ENCODE peak calls at places on chromosome 4, in seven cellular contexts. M, C, F, Y, A, G and S are unnamed samples.

GRCh38 chr4:52038109-52038912 is at the start of gene SGCB:
- DNase-seq in A (peak), C (peak), F (peak), G (peak), M (peak), Y (peak), S (no peak)

GRCh38 chr4:78079701-78080430 is 22.7 kb downstream of the FRAS1 start:
- DNase-seq in Y (no peak), A (no peak), G (no peak), C (no peak), F (no peak), M (no peak), S (no peak)

GRCh38 chr4:100935090-100935489 is 412.2 kb downstream of the PPP3CA start:
- DNase-seq in M (no peak), C (peak), Y (peak), G (no peak), A (no peak), F (no peak), S (peak)

GRCh38 chr4:25843340-25844097 is 19.3 kb downstream of the SEL1L3 start:
- DNase-seq in A (no peak), C (no peak), F (no peak), M (no peak), Y (no peak), G (no peak), S (no peak)

GRCh38 chr4:74374561-74375327 is 9.8 kb downstream of the EREG start:
- DNase-seq in Y (peak), A (no peak), F (no peak), G (no peak), C (peak), M (no peak), S (no peak)

GRCh38 chr4:6910340-6910959 is 824 bp downstream of the TBC1D14 start:
- DNase-seq in C (no peak), A (no peak), G (no peak), Y (peak), M (no peak), F (no peak), S (no peak)

GRCh38 chr4:8039290-8039689 is 99.6 kb upstream of the AFAP1 start:
- DNase-seq in M (no peak), Y (no peak), G (peak), A (no peak), F (no peak), C (no peak), S (no peak)

GRCh38 chr4:26451597-26451996 is 38.7 kb downstream of the CCKAR start:
- DNase-seq in F (no peak), A (no peak), M (no peak), C (no peak), G (no peak), Y (peak), S (no peak)

GRCh38 chr4:78057600-78058560 is 757 bp downstream of the FRAS1 start:
- DNase-seq in F (peak), C (peak), G (peak), Y (peak), M (peak), A (no peak), S (no peak)

GRCh38 chr4:8914461-8915171 is 43.0 kb upstream of the HMX1 start:
- DNase-seq in C (peak), F (no peak), M (peak), A (no peak), Y (no peak), G (no peak), S (no peak)

GRCh38 chr4:8583655-8584025 is 3.4 kb downstream of the GPR78 start:
- DNase-seq in C (no peak), F (no peak), A (no peak), Y (no peak), M (no peak), G (no peak), S (no peak)

GRCh38 chr4:123819362-123820035 is 422.9 kb downstream of the SPRY1 start:
- DNase-seq in F (no peak), A (no peak), G (no peak), C (no peak), M (no peak), Y (peak), S (no peak)

GRCh38 chr4:14023036-14023435 is 395.5 kb upstream of the BOD1L1 start:
- DNase-seq in C (no peak), Y (peak), M (no peak), G (no peak), F (no peak), A (no peak), S (no peak)

GRCh38 chr4:111556861-111557260 is 588.4 kb upstream of the FAM241A start:
- DNase-seq in G (no peak), Y (no peak), M (no peak), A (no peak), F (no peak), C (no peak), S (no peak)

GRCh38 chr4:156999175-156999517 is 27.5 kb upstream of the PDGFC start:
- DNase-seq in A (no peak), C (peak), G (no peak), M (no peak), F (no peak), Y (peak), S (no peak)